ENCODE peak calls at places on chromosomes 3 and 15, in four cellular contexts. K is K562, T is H1, C is HepG2. S is an unnamed sample.

GRCh38 chr15:99729920-99730319 is 3.3 kb downstream of the LYSMD4 start:
- DNase-seq in C (no peak), K (no peak), T (no peak), S (no peak)

GRCh38 chr3:25372167-25372566 is 55.9 kb upstream of the RARB start:
- DNase-seq in K (no peak), C (no peak), T (no peak), S (no peak)

GRCh38 chr3:73045391-73045790 is 16.1 kb upstream of the EBLN2 start:
- DNase-seq in C (no peak), T (no peak), K (no peak), S (no peak)

GRCh38 chr3:127734181-127734720 is 61.5 kb downstream of the ABTB1 start:
- DNase-seq in T (no peak), C (no peak), K (no peak), S (no peak)

GRCh38 chr3:174466471-174467054 is 392.6 kb upstream of the NAALADL2 start:
- DNase-seq in T (no peak), K (no peak), C (no peak), S (no peak)

GRCh38 chr3:46705751-46706572 is 4.8 kb downstream of the TMIE start:
- DNase-seq in K (no peak), C (no peak), T (no peak), S (no peak)

GRCh38 chr3:47715928-47716327 is 65.8 kb downstream of the SMARCC1 start:
- DNase-seq in T (no peak), K (no peak), C (no peak), S (no peak)

GRCh38 chr3:123129532-123129931 is 62.7 kb downstream of the PDIA5 start:
- DNase-seq in C (no peak), T (no peak), K (no peak), S (no peak)

GRCh38 chr3:196868297-196868661 is 559 bp downstream of the SENP5 start:
- DNase-seq in C (peak), K (peak), T (no peak), S (no peak)
- TF ChIP-seq HDAC6 in C (no peak), K (no peak), T (no peak), S (no peak)

GRCh38 chr3:148863297-148863696 is 1.8 kb upstream of the CPA3 start:
- DNase-seq in T (no peak), C (no peak), K (no peak), S (no peak)
- H2AFZ ChIP-seq in T (peak), C (no peak), K (no peak), S (no peak)

DNA sequence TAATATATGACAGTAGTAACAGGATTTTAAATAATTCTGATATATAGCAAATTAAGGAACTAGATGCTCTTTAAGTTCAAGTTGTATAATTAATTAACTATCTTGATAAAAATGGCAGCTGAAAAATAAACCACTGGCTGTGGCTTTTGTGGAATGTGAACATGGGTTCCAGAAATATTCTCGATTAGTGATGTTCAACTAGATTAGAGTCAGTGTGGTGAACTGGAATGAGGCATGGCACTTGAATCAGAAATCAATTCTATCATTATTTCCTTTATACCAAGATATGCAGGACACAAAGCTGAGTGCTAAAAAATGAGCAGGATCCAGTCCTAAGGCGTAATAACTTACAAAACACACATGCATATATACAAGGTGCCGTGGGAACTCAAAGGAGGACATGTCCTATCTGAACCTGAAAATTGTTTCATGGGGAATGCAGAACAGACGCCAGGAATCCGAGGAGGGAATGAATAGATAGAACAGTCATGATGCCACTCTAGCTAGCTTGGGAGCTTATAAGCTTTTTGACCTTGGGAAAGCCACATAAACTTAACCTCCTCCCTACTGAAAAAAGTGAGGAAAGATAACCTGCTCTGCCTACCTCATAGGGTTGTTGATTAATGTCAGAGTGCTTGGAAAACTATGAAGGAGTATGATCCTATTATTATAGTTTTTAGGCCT is 402.4 kb downstream of the PLCL2 start:
- DNase-seq in K (no peak), C (no peak), T (no peak), S (no peak)
- TF ChIP-seq CREB1 in K (no peak), C (no peak), T (no peak), S (no peak)

GRCh38 chr3:44803298-44803697 is 41.7 kb downstream of the KIF15 start:
- DNase-seq in T (no peak), K (no peak), C (no peak), S (no peak)

GRCh38 chr3:44805960-44806359 is 44.4 kb downstream of the KIF15 start:
- DNase-seq in K (no peak), C (no peak), T (no peak), S (no peak)

DNA sequence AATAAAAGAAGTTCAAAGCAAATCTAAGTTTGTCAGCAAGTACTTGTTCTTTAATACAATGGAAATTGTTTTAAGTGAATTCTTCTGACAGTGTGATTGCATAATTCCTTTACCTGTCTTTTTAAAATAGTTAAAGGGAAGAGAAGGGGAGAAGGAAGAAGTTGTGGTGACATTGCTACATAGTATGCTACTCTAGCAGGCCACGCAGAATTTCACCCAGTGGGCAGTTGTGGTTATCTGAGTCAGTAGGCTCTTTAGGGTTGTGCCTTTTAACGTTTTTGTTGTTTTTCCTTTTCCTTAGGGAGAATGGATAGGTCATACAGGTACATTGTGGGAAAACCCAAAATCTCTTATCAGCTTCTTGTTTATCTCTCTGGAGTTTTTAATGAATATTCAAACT is 40.4 kb downstream of the KIF15 start:
- DNase-seq in C (no peak), T (no peak), K (no peak), S (no peak)
- TF ChIP-seq HDAC6 in C (no peak), T (no peak), K (no peak), S (no peak)

GRCh38 chr3:81425198-81425868 is 336.1 kb downstream of the GBE1 start:
- DNase-seq in K (no peak), T (no peak), C (no peak), S (no peak)
- H2AFZ ChIP-seq in K (no peak), T (no peak), C (no peak), S (no peak)

GRCh38 chr15:44584162-44584749 is 47.3 kb downstream of the EIF3J start:
- DNase-seq in K (no peak), C (peak), T (peak), S (no peak)
- TF ChIP-seq CREB1 in K (no peak), C (no peak), T (no peak), S (no peak)

GRCh38 chr3:57792198-57792597 is 36.1 kb downstream of the SLMAP start:
- DNase-seq in C (no peak), T (no peak), K (no peak), S (no peak)

GRCh38 chr3:57784089-57784735 is 28.1 kb downstream of the SLMAP start:
- DNase-seq in K (no peak), C (no peak), T (no peak), S (no peak)

GRCh38 chr3:57791245-57791644 is 35.1 kb downstream of the SLMAP start:
- DNase-seq in K (peak), T (no peak), C (peak), S (no peak)

GRCh38 chr3:57787867-57788623 is 31.9 kb downstream of the SLMAP start:
- DNase-seq in C (no peak), T (no peak), K (peak), S (peak)

GRCh38 chr3:57788624-57789018 is 32.5 kb downstream of the SLMAP start:
- DNase-seq in C (no peak), T (no peak), K (peak), S (no peak)
- TF ChIP-seq HDAC6 in C (no peak), T (no peak), K (no peak), S (no peak)

GRCh38 chr3:187713504-187713903 is 11.1 kb upstream of the RTP2 start:
- DNase-seq in C (peak), T (no peak), K (peak), S (no peak)
- H2AFZ ChIP-seq in C (no peak), T (no peak), K (peak), S (no peak)

GRCh38 chr15:40146037-40146436 is 14.8 kb upstream of the BUB1B start:
- DNase-seq in K (no peak), T (peak), C (no peak), S (no peak)
- TF ChIP-seq CREB1 in K (no peak), T (no peak), C (no peak), S (no peak)